ENCODE peak calls at places on chromosome 16, in four cellular contexts. B is GM12878, Y is GM12891, N is K562. R is an unnamed sample.
A peak's percentile ranks its signal among the peaks of the same experiment; 100 is the strongest.

GRCh38 chr16:12545292-12545610 is 258.4 kb downstream of the CPPED1 start:
- DNase-seq in B (no peak), Y (no peak), N (no peak), R (no peak)

GRCh38 chr16:12347365-12347764 is 370.8 kb downstream of the SNX29 start:
- DNase-seq in B (no peak), Y (no peak), N (no peak), R (no peak)

GRCh38 chr16:27154573-27155521 is 48.5 kb upstream of the KDM8 start:
- DNase-seq in B (no peak), Y (peak; percentile 44), N (peak; percentile 68), R (peak; percentile 67)

GRCh38 chr16:30655815-30656347 is 2.4 kb upstream of the FBRS start:
- DNase-seq in B (no peak), Y (no peak), N (no peak), R (no peak)

GRCh38 chr16:31876955-31877828 is 3.6 kb downstream of the ZNF267 start:
- DNase-seq in B (peak; percentile 94), Y (no peak), N (peak; percentile 24), R (no peak)

GRCh38 chr16:72856797-72857196 is 191.1 kb downstream of the ZFHX3 start:
- DNase-seq in B (no peak), Y (peak; percentile 47), N (no peak), R (no peak)

GRCh38 chr16:14611660-14612059 is 18.4 kb downstream of the PARN start:
- DNase-seq in B (no peak), Y (no peak), N (no peak), R (no peak)

GRCh38 chr16:56682703-56683397 is 580 bp downstream of the MT1X start:
- DNase-seq in B (no peak), Y (no peak), N (peak; percentile 4), R (no peak)

GRCh38 chr16:4314532-4315184 is 1.2 kb upstream of the GLIS2 start:
- DNase-seq in B (no peak), Y (no peak), N (peak; percentile 64), R (no peak)

GRCh38 chr16:4315185-4316102 is at the start of gene GLIS2:
- DNase-seq in B (no peak), Y (no peak), N (peak; percentile 79), R (no peak)

GRCh38 chr16:4317471-4318170 is 1.8 kb downstream of the GLIS2 start:
- DNase-seq in B (no peak), Y (no peak), N (no peak), R (no peak)

GRCh38 chr16:4316732-4317461 is 1.0 kb downstream of the GLIS2 start:
- DNase-seq in B (no peak), Y (no peak), N (no peak), R (no peak)

GRCh38 chr16:4316103-4316731 is 350 bp downstream of the GLIS2 start:
- DNase-seq in B (no peak), Y (no peak), N (peak; percentile 59), R (no peak)
- TF ChIP-seq SPI1 in B (no peak), Y (no peak), N (no peak), R (no peak)

GRCh38 chr16:5604770-5605169 is 507.2 kb upstream of the EEF2KMT start:
- DNase-seq in B (no peak), Y (no peak), N (peak; percentile 38), R (no peak)
- TF ChIP-seq SPI1 in B (no peak), Y (no peak), N (no peak), R (no peak)

DNA sequence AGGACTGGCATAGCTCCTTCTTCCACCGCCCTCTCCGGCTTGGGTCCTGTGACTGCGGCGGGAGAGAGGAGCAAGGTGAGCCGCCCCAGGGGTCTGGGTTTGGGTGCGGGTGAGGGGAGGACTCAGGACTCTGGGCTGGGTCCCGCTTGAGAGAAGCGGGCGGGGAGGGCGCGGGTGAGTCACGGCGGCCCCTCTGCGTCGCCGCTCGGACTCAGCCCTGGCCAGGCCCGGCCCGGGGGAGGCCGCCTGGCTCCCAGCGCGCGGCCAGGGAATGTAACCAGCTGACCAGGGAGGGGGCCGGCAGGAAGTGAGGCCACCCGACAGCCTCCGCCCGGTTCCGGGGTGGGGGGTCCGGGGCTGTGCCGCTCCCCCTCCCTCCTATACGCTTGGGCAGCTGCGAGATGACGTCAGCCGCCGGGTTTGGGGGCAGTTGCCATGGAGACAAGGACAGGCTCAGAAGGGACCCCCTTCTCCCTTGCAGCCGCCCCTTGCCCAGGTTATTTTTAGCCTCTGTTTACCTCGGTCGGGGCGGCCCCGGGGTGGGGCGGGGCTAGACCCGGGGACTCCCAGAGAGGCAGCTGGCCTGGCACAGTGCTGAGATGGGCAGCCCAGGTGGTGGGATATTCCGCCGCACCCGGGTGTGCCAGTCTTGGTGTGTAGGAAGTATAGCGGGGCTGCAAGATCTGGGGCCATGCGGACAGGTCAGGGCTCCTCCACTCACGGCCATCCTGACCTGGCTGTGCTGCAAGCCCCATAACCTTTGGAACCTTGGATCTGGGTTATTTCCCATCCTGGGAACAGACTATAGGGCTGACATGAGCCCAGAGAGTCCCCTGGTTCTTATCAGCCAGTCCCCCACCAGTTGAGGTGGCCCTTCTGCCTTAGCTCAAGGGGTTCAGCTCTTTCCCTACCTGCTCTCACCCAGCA is 1.6 kb downstream of the RIPOR1 start:
- DNase-seq in B (no peak), Y (no peak), N (peak; percentile 25), R (no peak)
- TF ChIP-seq SPI1 in B (no peak), Y (no peak), N (no peak), R (no peak)

GRCh38 chr16:29315916-29316517 is 90.5 kb downstream of the NPIPB11 start:
- DNase-seq in B (no peak), Y (no peak), N (peak; percentile 30), R (no peak)
- TF ChIP-seq SPI1 in B (no peak), Y (no peak), N (no peak), R (no peak)